ENCODE peak calls at places on chromosomes 2 and 18, in eight cellular contexts. One of them, this sample, is unnamed.

GRCh38 chr18:76401496-76401895 is 93.5 kb downstream of the ZNF516 start:
- DNase-seq in HCT116: no peak
- DNase-seq in prostate gland: no peak
- DNase-seq in stomach: no peak
- DNase-seq in esophagus muscularis mucosa: peak
- DNase-seq in GM23338: no peak
- DNase-seq in breast epithelium: no peak
- DNase-seq in transverse colon: no peak
- DNase-seq in this sample: peak

GRCh38 chr18:23967321-23968089 is 47.0 kb upstream of the TTC39C start:
- DNase-seq in esophagus muscularis mucosa: peak
- DNase-seq in HCT116: no peak
- DNase-seq in prostate gland: no peak
- DNase-seq in stomach: no peak
- DNase-seq in transverse colon: no peak
- DNase-seq in GM23338: no peak
- DNase-seq in breast epithelium: no peak
- DNase-seq in this sample: no peak

GRCh38 chr2:155930312-155930711 is 402.2 kb downstream of the NR4A2 start:
- DNase-seq in stomach: no peak
- DNase-seq in esophagus muscularis mucosa: no peak
- DNase-seq in prostate gland: no peak
- DNase-seq in HCT116: no peak
- DNase-seq in transverse colon: no peak
- DNase-seq in breast epithelium: no peak
- DNase-seq in GM23338: peak
- DNase-seq in this sample: no peak

GRCh38 chr18:44693030-44693784 is 12.5 kb downstream of the SETBP1 start:
- DNase-seq in prostate gland: no peak
- DNase-seq in esophagus muscularis mucosa: no peak
- DNase-seq in GM23338: no peak
- DNase-seq in breast epithelium: no peak
- DNase-seq in HCT116: no peak
- DNase-seq in stomach: no peak
- DNase-seq in transverse colon: no peak
- DNase-seq in this sample: no peak

GRCh38 chr2:65279756-65280155 is 52.1 kb downstream of the ACTR2 start:
- DNase-seq in esophagus muscularis mucosa: no peak
- DNase-seq in transverse colon: no peak
- DNase-seq in HCT116: no peak
- DNase-seq in GM23338: no peak
- DNase-seq in stomach: no peak
- DNase-seq in prostate gland: no peak
- DNase-seq in breast epithelium: no peak
- DNase-seq in this sample: no peak

GRCh38 chr2:24117902-24118301 is 5.2 kb downstream of the PFN4 start:
- DNase-seq in GM23338: no peak
- DNase-seq in esophagus muscularis mucosa: no peak
- DNase-seq in stomach: no peak
- DNase-seq in transverse colon: no peak
- DNase-seq in HCT116: no peak
- DNase-seq in prostate gland: no peak
- DNase-seq in breast epithelium: no peak
- DNase-seq in this sample: no peak

GRCh38 chr2:101160454-101160853 is 9.3 kb upstream of the TBC1D8 start:
- DNase-seq in stomach: peak
- DNase-seq in transverse colon: no peak
- DNase-seq in GM23338: no peak
- DNase-seq in HCT116: no peak
- DNase-seq in breast epithelium: no peak
- DNase-seq in esophagus muscularis mucosa: no peak
- DNase-seq in prostate gland: no peak
- DNase-seq in this sample: no peak

GRCh38 chr18:58045265-58046086 is 1.4 kb downstream of the NEDD4L start:
- DNase-seq in stomach: peak
- DNase-seq in HCT116: peak
- DNase-seq in transverse colon: peak
- DNase-seq in prostate gland: peak
- DNase-seq in GM23338: peak
- DNase-seq in esophagus muscularis mucosa: no peak
- DNase-seq in breast epithelium: peak
- DNase-seq in this sample: no peak

GRCh38 chr2:120341977-120342376 is 4.0 kb upstream of the INHBB start:
- DNase-seq in prostate gland: no peak
- DNase-seq in transverse colon: no peak
- DNase-seq in breast epithelium: no peak
- DNase-seq in HCT116: no peak
- DNase-seq in stomach: no peak
- DNase-seq in GM23338: no peak
- DNase-seq in esophagus muscularis mucosa: no peak
- DNase-seq in this sample: no peak

GRCh38 chr18:11819938-11820337 is 31.3 kb upstream of the CHMP1B start:
- DNase-seq in esophagus muscularis mucosa: no peak
- DNase-seq in transverse colon: no peak
- DNase-seq in prostate gland: no peak
- DNase-seq in stomach: no peak
- DNase-seq in breast epithelium: no peak
- DNase-seq in GM23338: no peak
- DNase-seq in HCT116: no peak
- DNase-seq in this sample: no peak

GRCh38 chr2:191439481-191439880 is 194.3 kb downstream of the MYO1B start:
- DNase-seq in GM23338: no peak
- DNase-seq in HCT116: no peak
- DNase-seq in prostate gland: no peak
- DNase-seq in breast epithelium: no peak
- DNase-seq in stomach: no peak
- DNase-seq in esophagus muscularis mucosa: no peak
- DNase-seq in transverse colon: no peak
- DNase-seq in this sample: no peak

GRCh38 chr2:27262379-27263286 is at the start of gene SLC30A3:
- DNase-seq in transverse colon: peak
- DNase-seq in GM23338: peak
- DNase-seq in stomach: peak
- DNase-seq in esophagus muscularis mucosa: no peak
- DNase-seq in HCT116: peak
- DNase-seq in breast epithelium: no peak
- DNase-seq in prostate gland: peak
- DNase-seq in this sample: peak

GRCh38 chr2:215527738-215528137 is 91.9 kb upstream of the FN1 start:
- DNase-seq in HCT116: no peak
- DNase-seq in esophagus muscularis mucosa: no peak
- DNase-seq in transverse colon: no peak
- DNase-seq in stomach: no peak
- DNase-seq in prostate gland: no peak
- DNase-seq in GM23338: no peak
- DNase-seq in breast epithelium: no peak
- DNase-seq in this sample: no peak

GRCh38 chr2:117832905-117833613 is 18.6 kb downstream of the DDX18 start:
- DNase-seq in GM23338: peak
- DNase-seq in prostate gland: no peak
- DNase-seq in breast epithelium: no peak
- DNase-seq in stomach: no peak
- DNase-seq in esophagus muscularis mucosa: no peak
- DNase-seq in transverse colon: no peak
- DNase-seq in HCT116: no peak
- DNase-seq in this sample: no peak

GRCh38 chr18:39523281-39523680 is 1957.7 kb upstream of the CELF4 start:
- DNase-seq in transverse colon: no peak
- DNase-seq in HCT116: peak
- DNase-seq in prostate gland: no peak
- DNase-seq in breast epithelium: no peak
- DNase-seq in esophagus muscularis mucosa: no peak
- DNase-seq in GM23338: no peak
- DNase-seq in stomach: no peak
- DNase-seq in this sample: no peak

GRCh38 chr18:40868110-40868858 is 1086.8 kb upstream of the PIK3C3 start:
- DNase-seq in GM23338: no peak
- DNase-seq in HCT116: no peak
- DNase-seq in transverse colon: no peak
- DNase-seq in prostate gland: no peak
- DNase-seq in esophagus muscularis mucosa: no peak
- DNase-seq in stomach: no peak
- DNase-seq in breast epithelium: no peak
- DNase-seq in this sample: no peak

GRCh38 chr2:177816740-177817139 is 255.8 kb downstream of the PDE11A start:
- DNase-seq in breast epithelium: no peak
- DNase-seq in HCT116: no peak
- DNase-seq in stomach: no peak
- DNase-seq in prostate gland: no peak
- DNase-seq in esophagus muscularis mucosa: no peak
- DNase-seq in GM23338: no peak
- DNase-seq in transverse colon: no peak
- DNase-seq in this sample: no peak

GRCh38 chr2:226669249-226669648 is 130.4 kb downstream of the IRS1 start:
- DNase-seq in GM23338: no peak
- DNase-seq in prostate gland: no peak
- DNase-seq in HCT116: no peak
- DNase-seq in transverse colon: no peak
- DNase-seq in breast epithelium: no peak
- DNase-seq in esophagus muscularis mucosa: no peak
- DNase-seq in stomach: no peak
- DNase-seq in this sample: no peak

DNA sequence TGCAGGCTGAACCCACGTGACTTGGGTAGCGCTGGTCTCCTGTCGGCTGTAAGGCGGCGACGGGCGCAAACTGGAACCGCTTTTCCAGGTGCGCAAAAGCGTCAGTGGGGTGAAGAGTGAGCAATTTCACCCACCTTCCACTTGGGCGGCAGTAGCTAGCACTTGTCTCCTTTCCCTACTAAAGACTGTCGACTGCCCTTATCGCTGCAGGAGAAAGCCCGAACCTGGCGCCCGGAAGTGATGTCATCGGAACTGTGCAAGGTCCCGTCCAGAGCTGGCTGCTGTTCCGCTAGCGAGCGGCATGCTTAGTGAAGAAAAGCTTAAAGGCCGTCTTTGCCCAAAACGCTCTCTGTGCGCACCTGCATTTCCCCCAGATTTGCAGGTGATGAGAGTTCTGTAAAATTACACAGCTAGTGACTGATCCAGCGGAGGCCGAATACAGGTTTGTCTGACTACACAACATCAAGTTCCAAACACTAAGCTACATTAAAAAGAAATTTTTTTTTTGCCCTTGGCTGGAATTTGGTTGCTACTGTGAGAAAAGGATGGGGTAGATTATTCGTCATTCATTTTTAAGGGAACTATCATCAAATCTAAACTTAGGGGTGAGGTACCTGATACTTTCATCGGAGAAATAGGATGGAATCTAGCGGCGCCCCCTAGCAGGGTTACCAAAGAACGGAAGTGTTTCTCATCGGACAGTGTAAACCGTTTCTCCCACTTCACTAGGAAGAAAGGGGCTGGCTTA is at the start of gene OSGEPL1:
- DNase-seq in GM23338: peak
- DNase-seq in prostate gland: peak
- DNase-seq in esophagus muscularis mucosa: peak
- DNase-seq in stomach: peak
- DNase-seq in breast epithelium: peak
- DNase-seq in transverse colon: peak
- DNase-seq in HCT116: peak
- DNase-seq in this sample: peak
- TF ChIP-seq POLR2AphosphoS5 in GM23338: peak
- TF ChIP-seq POLR2AphosphoS5 in prostate gland: peak
- TF ChIP-seq POLR2AphosphoS5 in esophagus muscularis mucosa: peak
- TF ChIP-seq POLR2AphosphoS5 in stomach: peak
- TF ChIP-seq POLR2AphosphoS5 in breast epithelium: peak
- TF ChIP-seq POLR2AphosphoS5 in transverse colon: peak
- TF ChIP-seq POLR2AphosphoS5 in HCT116: peak
- TF ChIP-seq POLR2AphosphoS5 in this sample: peak

GRCh38 chr2:186848873-186849578 is at the start of gene ZSWIM2:
- DNase-seq in prostate gland: peak
- DNase-seq in esophagus muscularis mucosa: no peak
- DNase-seq in transverse colon: peak
- DNase-seq in breast epithelium: no peak
- DNase-seq in stomach: peak
- DNase-seq in GM23338: peak
- DNase-seq in HCT116: no peak
- DNase-seq in this sample: peak
- TF ChIP-seq POLR2AphosphoS5 in prostate gland: no peak
- TF ChIP-seq POLR2AphosphoS5 in esophagus muscularis mucosa: no peak
- TF ChIP-seq POLR2AphosphoS5 in transverse colon: no peak
- TF ChIP-seq POLR2AphosphoS5 in breast epithelium: no peak
- TF ChIP-seq POLR2AphosphoS5 in stomach: no peak
- TF ChIP-seq POLR2AphosphoS5 in GM23338: no peak
- TF ChIP-seq POLR2AphosphoS5 in HCT116: no peak
- TF ChIP-seq POLR2AphosphoS5 in this sample: no peak

DNA sequence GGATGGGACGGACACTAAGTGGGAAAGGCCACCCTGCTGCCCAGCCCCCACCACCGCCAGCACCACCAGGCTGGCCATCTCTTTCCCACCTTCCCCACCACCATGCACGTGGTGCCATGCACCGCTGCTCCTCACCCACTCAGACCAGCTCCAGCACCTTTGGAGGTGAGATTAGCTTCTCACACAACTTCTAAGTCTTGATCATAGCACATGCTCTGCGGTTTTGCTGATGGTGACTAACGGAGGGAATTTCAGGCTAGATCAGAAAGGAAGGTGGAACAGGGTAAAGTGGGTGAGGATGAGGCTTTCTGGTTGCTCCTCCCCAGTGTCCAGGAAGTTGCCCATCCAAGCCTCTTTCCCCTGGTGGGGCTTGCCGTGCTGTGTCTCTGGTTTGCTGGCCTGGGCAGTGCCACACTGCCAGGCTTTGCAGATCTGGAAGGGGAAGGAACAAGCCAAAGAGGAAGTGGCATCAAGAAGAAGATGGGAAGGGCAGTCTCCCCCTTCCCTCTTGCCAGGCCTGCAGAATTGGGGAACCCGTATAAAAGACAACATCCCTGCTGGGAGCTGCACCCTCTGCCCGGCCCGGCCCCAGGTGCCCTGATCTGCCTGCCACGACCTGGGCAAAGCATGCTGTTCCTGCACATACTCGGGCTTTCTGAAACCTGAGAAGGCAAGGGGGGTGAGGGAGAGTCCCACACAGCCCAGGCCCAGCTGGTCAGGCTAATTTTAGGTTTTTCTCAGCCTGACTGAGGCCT is 44.3 kb upstream of the CAB39 start:
- DNase-seq in stomach: no peak
- DNase-seq in esophagus muscularis mucosa: no peak
- DNase-seq in prostate gland: no peak
- DNase-seq in GM23338: no peak
- DNase-seq in breast epithelium: no peak
- DNase-seq in transverse colon: peak
- DNase-seq in HCT116: no peak
- DNase-seq in this sample: no peak
- TF ChIP-seq POLR2AphosphoS5 in stomach: no peak
- TF ChIP-seq POLR2AphosphoS5 in esophagus muscularis mucosa: no peak
- TF ChIP-seq POLR2AphosphoS5 in prostate gland: no peak
- TF ChIP-seq POLR2AphosphoS5 in GM23338: no peak
- TF ChIP-seq POLR2AphosphoS5 in breast epithelium: no peak
- TF ChIP-seq POLR2AphosphoS5 in transverse colon: no peak
- TF ChIP-seq POLR2AphosphoS5 in HCT116: no peak
- TF ChIP-seq POLR2AphosphoS5 in this sample: no peak

DNA sequence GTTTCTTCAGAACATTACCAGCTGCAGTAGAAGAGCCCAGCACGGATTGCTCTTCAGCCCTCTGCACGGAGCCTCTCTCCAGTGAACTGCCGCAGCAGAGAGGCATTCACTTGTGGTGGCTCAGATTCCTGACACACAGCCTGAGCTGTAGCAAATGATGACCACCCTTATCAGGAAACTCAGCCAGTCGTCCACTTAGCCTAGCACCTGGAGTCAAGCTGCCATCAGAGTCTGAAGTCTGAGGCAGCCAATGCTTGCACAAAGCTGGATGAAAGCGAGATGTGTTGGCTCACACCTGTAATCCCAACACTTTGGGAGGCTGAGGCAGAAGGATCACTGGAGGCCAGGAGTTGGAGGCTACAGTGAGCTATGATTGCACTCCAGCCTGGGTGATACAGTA is 11.7 kb upstream of the SAG start:
- DNase-seq in GM23338: no peak
- DNase-seq in breast epithelium: no peak
- DNase-seq in prostate gland: no peak
- DNase-seq in HCT116: no peak
- DNase-seq in transverse colon: no peak
- DNase-seq in esophagus muscularis mucosa: no peak
- DNase-seq in stomach: no peak
- DNase-seq in this sample: no peak
- TF ChIP-seq POLR2AphosphoS5 in GM23338: no peak
- TF ChIP-seq POLR2AphosphoS5 in breast epithelium: no peak
- TF ChIP-seq POLR2AphosphoS5 in prostate gland: no peak
- TF ChIP-seq POLR2AphosphoS5 in HCT116: no peak
- TF ChIP-seq POLR2AphosphoS5 in transverse colon: no peak
- TF ChIP-seq POLR2AphosphoS5 in esophagus muscularis mucosa: no peak
- TF ChIP-seq POLR2AphosphoS5 in stomach: no peak
- TF ChIP-seq POLR2AphosphoS5 in this sample: no peak